ENCODE peak calls at places on chromosomes 12 and 14, in five cellular contexts. N is HS-5, L is GM12865, D is GM13977, P is T-helper 1 cell. G is an unnamed sample.

GRCh38 chr14:69190191-69190590 is 1.1 kb upstream of the EXD2 start:
- DNase-seq in N (no peak), L (no peak), D (no peak), P (no peak), G (no peak)

GRCh38 chr14:80456200-80456599 is 244.9 kb upstream of the DIO2 start:
- DNase-seq in N (no peak), L (no peak), D (no peak), P (no peak), G (no peak)

GRCh38 chr12:27780612-27781408 is 774 bp upstream of the MANSC4 start:
- DNase-seq in N (no peak), L (peak), D (peak), P (peak), G (peak)

GRCh38 chr12:104222981-104223380 is 7.4 kb downstream of the TXNRD1 start:
- DNase-seq in N (no peak), L (no peak), D (no peak), P (no peak), G (no peak)

GRCh38 chr12:93784339-93785086 is 107.3 kb downstream of the CRADD start:
- DNase-seq in N (no peak), L (no peak), D (no peak), P (no peak), G (peak)

GRCh38 chr12:118120579-118121363 is 15.2 kb upstream of the PEBP1 start:
- DNase-seq in N (no peak), L (peak), D (peak), P (peak), G (peak)

GRCh38 chr12:58285551-58285950 is 344.2 kb downstream of the ATP23 start:
- DNase-seq in N (no peak), L (no peak), D (no peak), P (no peak), G (no peak)

GRCh38 chr14:95774265-95775160 is 60.6 kb upstream of the TCL1A start:
- DNase-seq in N (no peak), L (peak), D (peak), P (peak), G (peak)

GRCh38 chr14:73786632-73786941 is 65.0 kb upstream of the PTGR2 start:
- DNase-seq in N (no peak), L (peak), D (peak), P (no peak), G (no peak)

GRCh38 chr12:120090211-120090610 is 26.3 kb downstream of the RAB35 start:
- DNase-seq in N (no peak), L (no peak), D (no peak), P (no peak), G (no peak)

GRCh38 chr12:2299207-2299606 is 246.4 kb downstream of the CACNA1C start:
- DNase-seq in N (no peak), L (peak), D (no peak), P (no peak), G (no peak)

GRCh38 chr12:58925111-58925732 is 4.9 kb upstream of the LRIG3 start:
- DNase-seq in N (no peak), L (no peak), D (no peak), P (no peak), G (no peak)

GRCh38 chr12:130572553-130572952 is 143.5 kb downstream of the RIMBP2 start:
- DNase-seq in N (no peak), L (no peak), D (no peak), P (no peak), G (no peak)

GRCh38 chr12:3944620-3945019 is 71.4 kb upstream of the PARP11 start:
- DNase-seq in N (no peak), L (no peak), D (no peak), P (no peak), G (no peak)

GRCh38 chr14:99672506-99673327 is 11.4 kb upstream of the CYP46A1 start:
- DNase-seq in N (no peak), L (peak), D (no peak), P (no peak), G (no peak)

GRCh38 chr12:20272171-20272570 is 96.2 kb upstream of the PDE3A start:
- DNase-seq in N (no peak), L (no peak), D (no peak), P (no peak), G (no peak)

GRCh38 chr12:129719426-129719825 is 184.4 kb downstream of the TMEM132D start:
- DNase-seq in N (no peak), L (no peak), D (no peak), P (no peak), G (no peak)

GRCh38 chr12:67795235-67795634 is 146.7 kb downstream of the DYRK2 start:
- DNase-seq in N (no peak), L (no peak), D (no peak), P (no peak), G (no peak)

GRCh38 chr14:100104523-100105300 is 39.5 kb downstream of the EVL start:
- DNase-seq in N (no peak), L (no peak), D (no peak), P (no peak), G (no peak)

GRCh38 chr12:53989227-53990113 is 4.5 kb downstream of the HOXC10 start:
- DNase-seq in N (no peak), L (peak), D (peak), P (no peak), G (no peak)

GRCh38 chr14:80644826-80645225 is 296.7 kb downstream of the CEP128 start:
- DNase-seq in N (no peak), L (no peak), D (no peak), P (no peak), G (no peak)

GRCh38 chr14:48970995-48971394 is 615.2 kb downstream of the RPS29 start:
- DNase-seq in N (peak), L (no peak), D (no peak), P (no peak), G (no peak)

GRCh38 chr12:7161811-7162210 is 27.7 kb upstream of the PEX5 start:
- DNase-seq in N (no peak), L (no peak), D (no peak), P (no peak), G (no peak)

GRCh38 chr12:26017484-26018211 is 59.2 kb downstream of the RASSF8 start:
- DNase-seq in N (no peak), L (peak), D (peak), P (no peak), G (no peak)

GRCh38 chr12:123478762-123479161 is 20.8 kb downstream of the SNRNP35 start:
- DNase-seq in N (no peak), L (no peak), D (no peak), P (no peak), G (no peak)

GRCh38 chr12:23950011-23950774 is 723 bp upstream of the SOX5 start:
- DNase-seq in N (no peak), L (no peak), D (no peak), P (no peak), G (no peak)

GRCh38 chr14:74571901-74572828 is 39.9 kb downstream of the LTBP2 start:
- DNase-seq in N (peak), L (no peak), D (no peak), P (no peak), G (no peak)

GRCh38 chr12:666766-667308 is 3.6 kb upstream of the NINJ2 start:
- DNase-seq in N (no peak), L (peak), D (no peak), P (no peak), G (no peak)

G was measured in effector CD4-positive, alpha-beta T cell.